ENCODE peak calls at places on chromosomes 3 and 15, in ten cellular contexts. D is ovary, O is NT2/D1, S is neural progenitor cell, K is sigmoid colon, X is left lung, N is HFF-Myc, Y is brain microvascular endothelial cell, B is upper lobe of left lung, F is heart left ventricle. C is an unnamed sample.

GRCh38 chr3:186255703-186256331 is 106.2 kb downstream of the DGKG start:
- DNase-seq in D (no peak), O (no peak), S (peak; percentile 67), K (no peak), X (peak; percentile 48), N (no peak), Y (no peak), B (peak; percentile 40), F (no peak), C (no peak)

GRCh38 chr15:65339926-65340325 is 35.4 kb downstream of the RNU5B-1 start:
- DNase-seq in D (no peak), O (no peak), S (no peak), K (no peak), X (peak; percentile 15), N (no peak), Y (no peak), B (no peak), F (no peak), C (no peak)

GRCh38 chr15:22845289-22845900 is 6.9 kb downstream of the NIPA2 start:
- DNase-seq in D (no peak), O (peak; percentile 20), S (peak; percentile 44), K (no peak), X (no peak), N (no peak), Y (no peak), B (peak; percentile 36), F (no peak), C (no peak)

GRCh38 chr3:64878372-64878771 is 190.6 kb upstream of the ADAMTS9 start:
- DNase-seq in D (no peak), O (no peak), S (no peak), K (no peak), X (no peak), N (no peak), Y (no peak), B (no peak), F (no peak), C (no peak)

GRCh38 chr3:66442254-66443249 is 58.3 kb downstream of the LRIG1 start:
- DNase-seq in D (peak; percentile 88), O (peak; percentile 85), S (peak; percentile 45), K (peak; percentile 91), X (peak; percentile 60), N (peak; percentile 82), Y (peak; percentile 65), B (peak; percentile 84), F (peak; percentile 81), C (no peak)

GRCh38 chr15:73996939-73997338 is 2.4 kb downstream of the PML start:
- DNase-seq in D (no peak), O (no peak), S (no peak), K (peak; percentile 50), X (no peak), N (no peak), Y (peak; percentile 28), B (no peak), F (no peak), C (peak; percentile 72)

GRCh38 chr3:99866167-99866810 is 48.6 kb downstream of the CMSS1 start:
- DNase-seq in D (no peak), O (no peak), S (no peak), K (no peak), X (no peak), N (peak; percentile 57), Y (peak; percentile 72), B (no peak), F (no peak), C (peak; percentile 89)

GRCh38 chr15:90004671-90005070 is 3.5 kb downstream of the ZNF710 start:
- DNase-seq in D (peak; percentile 36), O (no peak), S (no peak), K (peak; percentile 78), X (peak; percentile 56), N (peak; percentile 74), Y (peak; percentile 92), B (peak; percentile 69), F (no peak), C (no peak)

GRCh38 chr3:10432931-10433330 is 72.5 kb downstream of the ATP2B2 start:
- DNase-seq in D (no peak), O (no peak), S (no peak), K (no peak), X (no peak), N (no peak), Y (no peak), B (no peak), F (no peak), C (no peak)

GRCh38 chr3:10434144-10434937 is 71.0 kb downstream of the ATP2B2 start:
- DNase-seq in D (no peak), O (no peak), S (no peak), K (no peak), X (no peak), N (no peak), Y (no peak), B (no peak), F (no peak), C (no peak)

GRCh38 chr3:10434938-10435336 is 70.4 kb downstream of the ATP2B2 start:
- DNase-seq in D (no peak), O (no peak), S (no peak), K (no peak), X (no peak), N (no peak), Y (no peak), B (no peak), F (no peak), C (no peak)

GRCh38 chr3:10430805-10431204 is 74.6 kb downstream of the ATP2B2 start:
- DNase-seq in D (no peak), O (no peak), S (no peak), K (no peak), X (no peak), N (no peak), Y (no peak), B (no peak), F (no peak), C (no peak)

GRCh38 chr3:10432156-10432845 is 73.1 kb downstream of the ATP2B2 start:
- DNase-seq in D (no peak), O (no peak), S (no peak), K (no peak), X (no peak), N (no peak), Y (no peak), B (no peak), F (no peak), C (no peak)
- H3K4me3 ChIP-seq in D (no peak overlapping the region), O (no peak overlapping the region), S (no peak overlapping the region), K (no peak overlapping the region), X (no peak overlapping the region), N (no peak overlapping the region), Y (no peak overlapping the region), B (no peak overlapping the region), F (no peak overlapping the region), C (no peak overlapping the region)

GRCh38 chr15:34336947-34337556 is 529 bp downstream of the SLC12A6 start:
- DNase-seq in D (no peak), O (no peak), S (peak; percentile 16), K (peak; percentile 73), X (no peak), N (no peak), Y (no peak), B (no peak), F (no peak), C (no peak)

GRCh38 chr15:34335176-34335575 is 2.4 kb downstream of the SLC12A6 start:
- DNase-seq in D (no peak), O (no peak), S (no peak), K (no peak), X (no peak), N (no peak), Y (no peak), B (no peak), F (no peak), C (no peak)

GRCh38 chr15:34336333-34336732 is 1.2 kb downstream of the SLC12A6 start:
- DNase-seq in D (no peak), O (no peak), S (no peak), K (no peak), X (no peak), N (no peak), Y (no peak), B (no peak), F (no peak), C (no peak)

GRCh38 chr15:34331809-34332208 is 5.8 kb downstream of the SLC12A6 start:
- DNase-seq in D (no peak), O (no peak), S (no peak), K (no peak), X (no peak), N (no peak), Y (no peak), B (no peak), F (no peak), C (peak; percentile 89)

DNA sequence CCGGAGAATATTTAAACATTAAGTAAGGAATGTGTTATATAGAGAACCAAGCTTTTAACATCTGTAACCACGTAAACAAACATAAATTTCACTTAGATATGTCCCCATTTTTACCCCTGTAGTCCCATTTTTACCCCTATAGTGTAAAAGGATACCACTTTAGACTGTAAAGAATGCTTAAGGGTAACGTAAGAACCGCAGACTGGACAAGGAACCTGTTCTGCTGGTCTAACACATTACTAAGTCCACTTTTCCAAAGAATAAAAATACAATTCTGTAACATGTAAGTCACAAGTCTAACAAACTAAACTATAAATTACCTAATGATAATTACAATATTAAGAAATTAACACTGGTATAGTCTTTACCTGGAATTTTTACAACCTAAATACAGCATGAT is 2.9 kb downstream of the SLC12A6 start:
- DNase-seq in D (no peak), O (no peak), S (no peak), K (no peak), X (no peak), N (no peak), Y (no peak), B (no peak), F (no peak), C (no peak)
- H3K4me3 ChIP-seq in D (no peak overlapping the region), O (no peak overlapping the region), S (no peak overlapping the region), K (no peak overlapping the region), X (peak overlapping the region; percentile 85), N (no peak overlapping the region), Y (peak overlapping the region; percentile 10), B (peak overlapping the region; percentile 8), F (peak overlapping the region; percentile 84), C (no peak overlapping the region)

DNA sequence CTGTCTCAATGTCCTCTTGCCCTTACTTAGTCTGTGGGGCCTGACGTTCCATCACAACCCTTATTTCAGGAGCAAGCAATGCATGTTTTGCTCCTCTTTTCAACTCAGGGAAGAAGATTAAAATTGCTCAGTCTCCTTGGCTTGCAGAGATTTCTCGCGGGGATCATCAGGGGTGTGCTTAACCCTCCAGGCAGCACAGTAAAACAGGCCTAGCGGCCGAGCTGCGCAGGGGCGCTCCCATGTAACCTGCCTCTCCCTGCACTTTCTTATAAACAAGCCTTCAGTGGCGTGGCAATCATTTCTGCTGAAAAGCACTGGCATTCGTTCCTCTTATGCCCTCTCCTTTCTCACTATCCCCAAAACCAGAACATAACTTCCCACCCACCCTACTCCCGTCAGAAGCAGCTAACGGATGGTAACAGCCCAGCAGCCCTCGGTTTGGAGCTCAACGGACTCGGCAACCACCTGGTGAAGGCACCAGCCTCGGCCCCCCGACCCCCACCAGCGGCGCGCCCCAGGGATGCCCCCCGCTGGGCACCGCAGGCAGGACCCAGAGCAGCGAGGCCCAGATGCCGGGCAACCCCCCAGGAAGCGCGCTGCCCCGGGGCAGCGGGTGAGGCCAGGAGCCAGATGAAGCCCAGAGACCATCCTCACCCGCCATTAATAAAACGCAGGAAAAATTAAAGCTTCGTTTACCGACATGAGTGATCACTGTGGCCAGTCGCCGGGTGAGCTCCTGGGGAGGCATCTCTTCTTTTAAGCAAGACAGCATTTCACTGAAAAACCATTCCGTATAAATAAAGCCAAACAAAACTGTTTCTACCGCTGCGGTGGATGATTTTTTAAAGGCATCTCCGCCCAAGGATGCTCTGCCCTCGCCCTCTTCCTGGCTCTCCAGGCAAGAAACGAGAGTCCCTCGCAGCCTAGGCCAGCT is 946 bp downstream of the MCF2L2 start:
- DNase-seq in D (no peak), O (no peak), S (peak; percentile 54), K (no peak), X (no peak), N (no peak), Y (no peak), B (no peak), F (no peak), C (no peak)
- H3K4me3 ChIP-seq in D (peak overlapping the region; percentile 41), O (peak overlapping the region; percentile 75), S (peak overlapping the region; percentile 98), K (peak overlapping the region; percentile 53), X (peak overlapping the region; percentile 67), N (peak overlapping the region; percentile 52), Y (peak overlapping the region; percentile 72), B (peak overlapping the region; percentile 59), F (peak overlapping the region; percentile 83), C (peak overlapping the region; percentile 72)

DNA sequence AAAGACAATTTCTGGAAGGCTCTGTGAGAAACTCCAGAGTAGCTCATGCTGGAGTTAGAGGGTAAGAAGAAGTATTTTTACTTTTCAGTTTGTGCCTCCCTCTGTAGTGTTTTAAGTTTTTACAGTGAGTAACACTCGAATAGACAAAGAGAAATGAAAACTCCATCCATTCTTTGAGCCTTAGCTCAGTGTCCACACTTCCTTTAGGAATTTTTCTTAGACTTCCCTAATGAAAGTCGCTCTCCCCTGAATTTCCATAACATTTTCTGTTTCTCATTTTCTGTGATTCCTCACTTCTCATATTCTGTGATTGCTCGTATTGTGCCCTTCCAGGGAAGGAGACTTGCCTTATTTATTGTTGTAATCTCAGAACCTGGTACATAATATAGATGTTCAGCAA is 2.1 kb downstream of the BLOC1S6 start:
- DNase-seq in D (no peak), O (no peak), S (no peak), K (no peak), X (no peak), N (no peak), Y (no peak), B (no peak), F (no peak), C (no peak)
- H3K4me3 ChIP-seq in D (no peak overlapping the region), O (no peak overlapping the region), S (no peak overlapping the region), K (no peak overlapping the region), X (no peak overlapping the region), N (peak overlapping the region; percentile 66), Y (peak overlapping the region; percentile 95), B (no peak overlapping the region), F (peak overlapping the region; percentile 72), C (no peak overlapping the region)